ENCODE peak calls at places on chromosomes 7 and 10, in four cellular contexts. U is WTC11, V is HepG2, Q is K562. I is an unnamed sample.
A peak's percentile ranks its signal among the peaks of the same experiment; 100 is the strongest.

GRCh38 chr10:75399461-75400162 is 2.0 kb downstream of the ZNF503 start:
- DNase-seq in U (peak; percentile 81), V (peak; percentile 36), Q (peak; percentile 70), I (no peak)

GRCh38 chr7:121330053-121330833 is 1.4 kb downstream of the WNT16 start:
- DNase-seq in U (peak; percentile 38), V (no peak), Q (peak; percentile 57), I (peak; percentile 21)

GRCh38 chr10:104243567-104243966 is 11.1 kb upstream of the GSTO1 start:
- DNase-seq in U (no peak), V (peak; percentile 33), Q (no peak), I (no peak)

GRCh38 chr10:96910488-96911395 is 78.6 kb downstream of the LCOR start:
- DNase-seq in U (no peak), V (peak; percentile 28), Q (peak; percentile 39), I (peak; percentile 59)

GRCh38 chr10:17454181-17454800 is at the start of gene ST8SIA6:
- DNase-seq in U (peak; percentile 66), V (no peak), Q (peak; percentile 69), I (peak; percentile 66)

GRCh38 chr10:124152139-124152780 is 58.9 kb upstream of the CHST15 start:
- DNase-seq in U (no peak), V (peak; percentile 38), Q (no peak), I (no peak)

GRCh38 chr10:86373251-86373650 is 6.7 kb upstream of the GRID1 start:
- DNase-seq in U (peak; percentile 1), V (no peak), Q (no peak), I (no peak)

GRCh38 chr7:19177269-19177668 is 32.0 kb upstream of the FERD3L start:
- DNase-seq in U (no peak), V (no peak), Q (no peak), I (no peak)

GRCh38 chr7:154587812-154588211 is 415.1 kb downstream of the PAXIP1 start:
- DNase-seq in U (no peak), V (no peak), Q (no peak), I (peak; percentile 4)

GRCh38 chr7:109003742-109004141 is 434.1 kb downstream of the DNAJB9 start:
- DNase-seq in U (no peak), V (no peak), Q (no peak), I (no peak)

GRCh38 chr10:110609592-110609991 is 34.5 kb upstream of the RBM20 start:
- DNase-seq in U (no peak), V (no peak), Q (no peak), I (no peak)

GRCh38 chr10:62424026-62424425 is 49.9 kb downstream of the ZNF365 start:
- DNase-seq in U (no peak), V (no peak), Q (no peak), I (no peak)

GRCh38 chr7:142553216-142553615 is 196.1 kb upstream of the PRSS1 start:
- DNase-seq in U (no peak), V (no peak), Q (no peak), I (no peak)

GRCh38 chr7:68249611-68250010 is 1253.0 kb downstream of the TYW1 start:
- DNase-seq in U (no peak), V (no peak), Q (no peak), I (no peak)

GRCh38 chr7:41399171-41399570 is 303.7 kb downstream of the INHBA start:
- DNase-seq in U (no peak), V (no peak), Q (no peak), I (no peak)

GRCh38 chr10:117175215-117175900 is 21.9 kb upstream of the KCNK18 start:
- DNase-seq in U (peak; percentile 34), V (no peak), Q (no peak), I (peak; percentile 50)

GRCh38 chr10:102118867-102119266 is 1.3 kb downstream of the LDB1 start:
- DNase-seq in U (no peak), V (no peak), Q (no peak), I (no peak)

GRCh38 chr7:50404392-50404791 is 45.8 kb downstream of the FIGNL1 start:
- DNase-seq in U (no peak), V (no peak), Q (peak; percentile 23), I (peak; percentile 15)

GRCh38 chr7:48140001-48140681 is 31.1 kb upstream of the ABCA13 start:
- DNase-seq in U (no peak), V (peak; percentile 99), Q (no peak), I (no peak)

GRCh38 chr10:62517252-62517651 is 143.1 kb downstream of the ZNF365 start:
- DNase-seq in U (no peak), V (no peak), Q (no peak), I (no peak)

GRCh38 chr10:73887038-73888015 is 13.0 kb upstream of the CAMK2G start:
- DNase-seq in U (no peak), V (no peak), Q (no peak), I (no peak)

GRCh38 chr7:69864283-69864682 is 266.0 kb downstream of the AUTS2 start:
- DNase-seq in U (no peak), V (no peak), Q (no peak), I (no peak)

GRCh38 chr10:26781797-26782196 is 79.0 kb downstream of the ABI1 start:
- DNase-seq in U (no peak), V (no peak), Q (no peak), I (no peak)

GRCh38 chr10:113347508-113347907 is 205.3 kb upstream of the HABP2 start:
- DNase-seq in U (no peak), V (no peak), Q (no peak), I (no peak)

GRCh38 chr7:156527458-156527890 is 113.1 kb upstream of the RNF32 start:
- DNase-seq in U (no peak), V (peak; percentile 62), Q (no peak), I (no peak)

GRCh38 chr10:13563481-13564445 is 23.0 kb upstream of the PRPF18 start:
- DNase-seq in U (no peak), V (no peak), Q (no peak), I (no peak)

GRCh38 chr7:134755422-134756022 is 23.9 kb upstream of the CALD1 start:
- DNase-seq in U (no peak), V (no peak), Q (no peak), I (no peak)

GRCh38 chr7:152136623-152137022 is 111.1 kb downstream of the GALNT11 start:
- DNase-seq in U (no peak), V (no peak), Q (no peak), I (no peak)

GRCh38 chr7:70571986-70572385 is 560.0 kb upstream of the GALNT17 start:
- DNase-seq in U (no peak), V (no peak), Q (no peak), I (no peak)

GRCh38 chr10:101857802-101858476 is 14.3 kb upstream of the KCNIP2 start:
- DNase-seq in U (no peak), V (no peak), Q (no peak), I (no peak)

GRCh38 chr10:16478801-16479200 is 42.0 kb downstream of the PTER start:
- DNase-seq in U (no peak), V (no peak), Q (no peak), I (no peak)

GRCh38 chr10:16116404-16117304 is 256.3 kb upstream of the MINDY3 start:
- DNase-seq in U (peak; percentile 14), V (peak; percentile 52), Q (peak; percentile 28), I (peak; percentile 57)

GRCh38 chr10:86258940-86259339 is 107.7 kb downstream of the GRID1 start:
- DNase-seq in U (no peak), V (no peak), Q (no peak), I (no peak)

GRCh38 chr7:90345548-90346319 is 782 bp upstream of the GTPBP10 start:
- DNase-seq in U (no peak), V (peak; percentile 18), Q (peak; percentile 37), I (no peak)

GRCh38 chr7:43669286-43670081 is 59.8 kb downstream of the COA1 start:
- DNase-seq in U (peak; percentile 85), V (no peak), Q (no peak), I (no peak)
- TF ChIP-seq ELF4 in U (no peak), V (no peak), Q (no peak), I (no peak)

GRCh38 chr10:48751730-48752129 is 67.1 kb downstream of the WDFY4 start:
- DNase-seq in U (no peak), V (no peak), Q (no peak), I (no peak)

GRCh38 chr10:48748573-48748972 is 63.9 kb downstream of the WDFY4 start:
- DNase-seq in U (no peak), V (no peak), Q (no peak), I (no peak)

GRCh38 chr10:48749254-48749787 is 64.6 kb downstream of the WDFY4 start:
- DNase-seq in U (no peak), V (no peak), Q (no peak), I (no peak)

GRCh38 chr10:48750991-48751390 is 66.3 kb downstream of the WDFY4 start:
- DNase-seq in U (no peak), V (no peak), Q (no peak), I (no peak)

DNA sequence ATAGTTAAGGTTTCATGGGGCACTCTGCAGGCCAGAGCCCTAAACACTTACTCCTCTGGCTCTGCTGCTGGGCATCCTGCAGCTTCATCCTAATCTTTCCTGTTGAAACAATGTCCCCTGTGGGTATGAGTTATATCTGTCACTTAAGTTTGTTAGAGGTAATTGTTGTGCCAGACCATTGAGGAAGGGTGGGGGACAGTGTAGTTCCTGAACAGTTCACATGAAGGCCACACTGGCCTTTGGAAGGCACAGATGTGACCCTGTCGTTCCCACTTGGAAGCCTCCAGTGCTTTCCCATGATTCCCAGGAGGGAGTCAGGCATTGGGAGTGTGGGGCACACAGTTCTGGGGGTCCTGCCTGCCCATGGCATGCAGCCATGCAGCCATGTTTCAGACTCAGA is 65.3 kb downstream of the WDFY4 start:
- DNase-seq in U (no peak), V (no peak), Q (no peak), I (no peak)
- TF ChIP-seq ELF4 in U (no peak), V (no peak), Q (no peak), I (no peak)

DNA sequence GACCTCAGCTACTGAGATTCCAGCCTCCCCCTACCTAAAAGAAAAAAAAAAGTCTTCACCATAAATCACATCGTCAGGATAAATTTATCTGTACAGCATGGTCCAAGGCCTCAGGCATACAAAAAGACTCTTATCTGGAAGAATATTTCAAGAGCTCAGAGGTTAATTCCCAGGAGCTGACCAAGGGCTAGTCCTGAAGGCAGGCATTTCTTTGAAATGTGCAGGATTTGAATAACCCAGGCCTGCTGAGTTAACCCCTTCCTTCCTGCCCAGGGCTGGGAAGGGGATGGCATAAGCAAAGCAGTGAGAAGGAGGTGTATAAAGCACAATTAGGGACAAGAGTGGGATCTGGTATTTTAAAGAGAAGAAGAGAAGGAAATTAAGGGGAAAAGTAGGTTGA is 111.2 kb downstream of the RNLS start:
- DNase-seq in U (peak; percentile 13), V (no peak), Q (no peak), I (no peak)
- TF ChIP-seq ELF4 in U (no peak), V (no peak), Q (no peak), I (no peak)

GRCh38 chr10:100338434-100339036 is 8.5 kb upstream of the SCD start:
- DNase-seq in U (peak; percentile 82), V (peak; percentile 60), Q (peak; percentile 69), I (peak; percentile 82)

GRCh38 chr10:100333821-100334469 is 3.9 kb upstream of the PKD2L1 start:
- DNase-seq in U (no peak), V (no peak), Q (no peak), I (no peak)

GRCh38 chr10:100333106-100333505 is 3.1 kb upstream of the PKD2L1 start:
- DNase-seq in U (no peak), V (no peak), Q (no peak), I (no peak)

GRCh38 chr10:100339236-100339635 is 7.8 kb upstream of the SCD start:
- DNase-seq in U (no peak), V (no peak), Q (no peak), I (no peak)

DNA sequence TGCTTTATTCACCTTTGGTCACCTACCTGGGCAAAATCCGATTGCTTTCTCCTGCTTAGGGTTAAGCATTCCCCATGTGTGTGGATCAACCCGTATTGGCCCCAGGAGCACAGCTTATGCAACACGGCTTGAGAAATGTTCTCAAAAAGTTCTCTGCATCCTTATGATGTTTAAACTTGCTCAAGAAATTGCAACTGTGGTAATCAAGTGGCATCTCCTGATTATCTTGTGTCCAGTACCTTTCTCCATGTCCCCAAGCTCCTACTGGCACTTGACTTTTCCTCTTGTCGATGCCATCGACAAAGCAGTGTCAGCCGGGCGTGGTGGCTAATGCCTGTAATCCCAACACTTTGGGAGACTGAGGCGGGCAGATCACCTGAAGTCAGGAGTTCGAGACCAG is 4.7 kb upstream of the PKD2L1 start:
- DNase-seq in U (no peak), V (no peak), Q (no peak), I (no peak)
- TF ChIP-seq ELF4 in U (no peak), V (no peak), Q (no peak), I (no peak)

I was measured in HEK293T.